ENCODE peak calls at places on chromosomes 2 and 18, in seven cellular contexts. M, H, N, E, T, A and L are unnamed samples.

GRCh38 chr18:12307871-12308385 is at the start of gene TUBB6:
- DNase-seq in M (peak; percentile 89), H (peak; percentile 78), N (peak; percentile 61), E (peak; percentile 81), T (no peak), A (peak; percentile 85), L (no peak)

GRCh38 chr18:80202264-80202998 is 44.9 kb downstream of the PARD6G start:
- DNase-seq in M (no peak), H (no peak), N (no peak), E (no peak), T (no peak), A (no peak), L (no peak)

GRCh38 chr2:33018271-33018670 is 71.5 kb downstream of the LTBP1 start:
- DNase-seq in M (no peak), H (no peak), N (no peak), E (no peak), T (no peak), A (no peak), L (no peak)

GRCh38 chr2:173086518-173087213 is 11.0 kb downstream of the MAP3K20 start:
- DNase-seq in M (no peak), H (no peak), N (no peak), E (no peak), T (no peak), A (no peak), L (no peak)

GRCh38 chr2:176643711-176644110 is 374.5 kb downstream of the MTX2 start:
- DNase-seq in M (peak; percentile 69), H (peak; percentile 68), N (no peak), E (peak; percentile 78), T (no peak), A (peak; percentile 39), L (no peak)

GRCh38 chr2:23092831-23093230 is 292.1 kb upstream of the KLHL29 start:
- DNase-seq in M (no peak), H (peak; percentile 79), N (no peak), E (no peak), T (no peak), A (no peak), L (peak; percentile 1)

GRCh38 chr18:3692691-3693090 is 242.7 kb downstream of the TGIF1 start:
- DNase-seq in M (no peak), H (no peak), N (no peak), E (no peak), T (no peak), A (no peak), L (no peak)

GRCh38 chr18:49447810-49448745 is 12.4 kb downstream of the DYM start:
- DNase-seq in M (no peak), H (peak; percentile 94), N (no peak), E (no peak), T (peak; percentile 67), A (peak; percentile 53), L (peak; percentile 22)

GRCh38 chr2:96642564-96643350 is at the start of gene FER1L5:
- DNase-seq in M (no peak), H (peak; percentile 96), N (no peak), E (no peak), T (peak; percentile 31), A (no peak), L (peak; percentile 26)

GRCh38 chr18:7084766-7085080 is 32.9 kb downstream of the LAMA1 start:
- DNase-seq in M (no peak), H (no peak), N (no peak), E (no peak), T (no peak), A (no peak), L (no peak)

GRCh38 chr18:11726556-11726955 is 37.5 kb downstream of the GNAL start:
- DNase-seq in M (no peak), H (no peak), N (no peak), E (no peak), T (no peak), A (no peak), L (no peak)

GRCh38 chr2:27703638-27704341 is 40.1 kb downstream of the SLC4A1AP start:
- DNase-seq in M (peak; percentile 90), H (peak; percentile 92), N (peak; percentile 78), E (peak; percentile 87), T (peak; percentile 71), A (peak; percentile 90), L (peak; percentile 74)

GRCh38 chr2:88321614-88322248 is 130.8 kb downstream of the FOXI3 start:
- DNase-seq in M (no peak), H (peak; percentile 14), N (no peak), E (no peak), T (no peak), A (no peak), L (no peak)

GRCh38 chr2:215958231-215958630 is 55.1 kb downstream of the MREG start:
- DNase-seq in M (no peak), H (no peak), N (no peak), E (no peak), T (no peak), A (no peak), L (no peak)

GRCh38 chr2:24920813-24921441 is 890 bp upstream of the ADCY3 start:
- DNase-seq in M (no peak), H (peak; percentile 64), N (no peak), E (peak; percentile 15), T (no peak), A (peak; percentile 25), L (no peak)

GRCh38 chr2:163466583-163466982 is 269.2 kb downstream of the FIGN start:
- DNase-seq in M (no peak), H (no peak), N (no peak), E (no peak), T (no peak), A (no peak), L (no peak)

GRCh38 chr2:151771599-151772358 is 37.5 kb upstream of the NEB start:
- DNase-seq in M (peak; percentile 73), H (no peak), N (no peak), E (peak; percentile 89), T (no peak), A (no peak), L (no peak)

GRCh38 chr2:61855178-61855523 is 1.3 kb upstream of the FAM161A start:
- DNase-seq in M (no peak), H (no peak), N (peak; percentile 20), E (no peak), T (no peak), A (peak; percentile 36), L (no peak)

GRCh38 chr2:184927040-184927439 is 328.7 kb downstream of the ZNF804A start:
- DNase-seq in M (no peak), H (no peak), N (no peak), E (no peak), T (no peak), A (no peak), L (no peak)

GRCh38 chr2:102736607-102737409 is 25.0 kb upstream of the TMEM182 start:
- DNase-seq in M (peak; percentile 88), H (peak; percentile 88), N (peak; percentile 52), E (peak; percentile 97), T (peak; percentile 47), A (peak; percentile 76), L (no peak)

GRCh38 chr2:51717318-51717717 is 685.4 kb upstream of the NRXN1 start:
- DNase-seq in M (no peak), H (no peak), N (no peak), E (no peak), T (peak; percentile 29), A (peak; percentile 48), L (no peak)

GRCh38 chr2:157261199-157261782 is 3.8 kb downstream of the GALNT5 start:
- DNase-seq in M (no peak), H (no peak), N (no peak), E (no peak), T (peak; percentile 89), A (no peak), L (no peak)

GRCh38 chr2:158779621-158780020 is 15.5 kb upstream of the DAPL1 start:
- DNase-seq in M (no peak), H (no peak), N (no peak), E (no peak), T (no peak), A (peak; percentile 32), L (no peak)

GRCh38 chr2:158782126-158782525 is 13.0 kb upstream of the DAPL1 start:
- DNase-seq in M (no peak), H (no peak), N (no peak), E (no peak), T (no peak), A (no peak), L (no peak)

GRCh38 chr2:158783923-158784322 is 11.2 kb upstream of the DAPL1 start:
- DNase-seq in M (no peak), H (no peak), N (no peak), E (no peak), T (no peak), A (no peak), L (no peak)

GRCh38 chr2:158782616-158783015 is 12.5 kb upstream of the DAPL1 start:
- DNase-seq in M (no peak), H (no peak), N (no peak), E (no peak), T (no peak), A (no peak), L (no peak)

DNA sequence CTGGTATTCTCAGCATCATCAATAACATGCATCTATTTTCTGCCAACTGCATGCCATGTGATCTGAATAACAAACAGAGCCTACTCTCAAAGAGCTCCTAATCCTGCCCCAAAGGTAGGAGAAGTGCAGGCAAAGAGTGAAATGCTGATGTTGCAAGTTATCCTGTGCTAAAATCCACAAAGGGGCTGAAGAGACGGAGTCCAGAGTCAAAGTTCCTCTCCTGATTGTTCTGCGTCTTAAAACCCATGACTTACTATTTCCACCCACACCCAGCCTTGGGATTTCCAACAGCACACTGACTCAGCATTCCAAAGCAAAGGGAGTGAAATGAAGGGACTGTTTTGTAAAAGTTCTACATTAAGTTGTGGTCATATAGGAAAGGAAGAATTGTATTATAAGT is 13.6 kb upstream of the DAPL1 start:
- DNase-seq in M (no peak), H (no peak), N (no peak), E (no peak), T (no peak), A (peak; percentile 26), L (no peak)
- H3K27ac ChIP-seq in M (no peak overlapping the region), H (no peak overlapping the region), N (no peak overlapping the region), E (no peak overlapping the region), T (no peak overlapping the region), A (no peak overlapping the region), L (no peak overlapping the region)

GRCh38 chr18:8264861-8265411 is 344.3 kb upstream of the RAB12 start:
- DNase-seq in M (no peak), H (no peak), N (no peak), E (no peak), T (no peak), A (no peak), L (no peak)
- TF ChIP-seq POLR2AphosphoS5 in M (no peak), H (no peak), N (no peak), E (no peak), T (no peak), A (no peak), L (no peak)

GRCh38 chr2:178484245-178485041 is 4.2 kb downstream of the PLEKHA3 start:
- DNase-seq in M (peak; percentile 61), H (no peak), N (no peak), E (no peak), T (no peak), A (peak; percentile 53), L (no peak)
- H3K27ac ChIP-seq in M (no peak overlapping the region), H (no peak overlapping the region), N (no peak overlapping the region), E (no peak overlapping the region), T (no peak overlapping the region), A (no peak overlapping the region), L (no peak overlapping the region)

DNA sequence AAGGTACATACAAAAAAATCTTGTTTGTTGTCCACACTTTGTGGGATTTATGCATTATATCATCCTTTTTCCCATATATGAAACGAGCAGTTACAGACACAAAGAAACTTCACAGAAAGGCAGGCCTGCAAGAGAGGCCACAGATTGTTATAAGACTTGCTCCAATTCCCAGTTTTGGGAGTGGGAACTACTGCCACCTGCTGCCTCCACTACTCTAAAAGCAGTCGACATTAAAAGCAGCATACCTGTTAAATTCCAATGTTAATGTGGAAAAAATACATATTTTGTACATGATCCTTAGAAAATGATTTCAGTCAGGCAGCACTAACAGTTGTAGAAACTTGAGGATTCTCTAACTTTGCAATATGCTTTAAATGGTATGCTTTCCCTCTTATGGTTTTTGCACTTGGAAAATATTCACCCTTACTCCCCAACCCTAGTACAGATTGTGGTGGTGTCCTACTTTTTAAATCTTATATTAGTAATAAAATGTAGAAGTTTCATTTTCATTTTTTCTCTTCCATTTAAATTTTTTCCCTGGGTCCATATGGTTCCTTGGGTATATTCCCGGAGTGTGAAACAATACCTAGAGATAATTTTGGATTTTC is 37.9 kb downstream of the SLC38A11 start:
- DNase-seq in M (peak; percentile 67), H (peak; percentile 59), N (peak; percentile 58), E (no peak), T (peak; percentile 40), A (peak; percentile 73), L (no peak)
- TF ChIP-seq POLR2AphosphoS5 in M (no peak), H (no peak), N (no peak), E (no peak), T (no peak), A (no peak), L (no peak)